ENCODE peak calls at places on chromosomes 16 and 17, in six cellular contexts. X is nephron progenitor cell, O is Panc1, S is GM20000, R is HL-60, V is GM10248. G is an unnamed sample.

GRCh38 chr17:4950075-4950756 is 703 bp upstream of the ENO3 start:
- DNase-seq in S (no peak), R (no peak), O (no peak), X (peak), V (no peak), G (no peak)

GRCh38 chr17:35705230-35705629 is 26.2 kb upstream of the RASL10B start:
- DNase-seq in R (no peak), S (no peak), X (no peak), V (no peak), O (no peak), G (no peak)

GRCh38 chr16:920722-921121 is 50.1 kb downstream of the LMF1 start:
- DNase-seq in R (no peak), X (peak), S (no peak), V (no peak), O (no peak), G (no peak)

GRCh38 chr17:8406174-8406573 is 8.5 kb upstream of the RNF222 start:
- DNase-seq in O (no peak), S (no peak), X (no peak), R (no peak), V (no peak), G (no peak)

GRCh38 chr16:87538594-87538993 is 45.8 kb upstream of the ZCCHC14 start:
- DNase-seq in R (no peak), O (no peak), V (no peak), S (no peak), X (no peak), G (no peak)

GRCh38 chr17:1661045-1661444 is 11.4 kb upstream of the RILP start:
- DNase-seq in S (no peak), X (no peak), O (no peak), R (no peak), V (no peak), G (no peak)

GRCh38 chr16:473046-474043 is 47.9 kb downstream of the RAB11FIP3 start:
- DNase-seq in R (no peak), S (no peak), X (no peak), V (no peak), O (no peak), G (no peak)

GRCh38 chr16:66706506-66706880 is 9.9 kb upstream of the CMTM4 start:
- DNase-seq in S (no peak), R (no peak), O (no peak), V (no peak), X (no peak), G (no peak)

GRCh38 chr17:57767561-57767960 is 22.5 kb upstream of the CCDC182 start:
- DNase-seq in O (no peak), S (no peak), V (no peak), R (no peak), X (no peak), G (no peak)
- TF ChIP-seq CTCF in O (no peak), S (no peak), V (no peak), R (no peak), X (no peak), G (no peak)

GRCh38 chr17:45016823-45017222 is 34.6 kb downstream of the DCAKD start:
- DNase-seq in O (no peak), X (no peak), R (no peak), V (no peak), S (no peak), G (no peak)
- TF ChIP-seq CTCF in O (no peak), X (no peak), R (no peak), V (no peak), S (peak), G (no peak)

GRCh38 chr16:74766729-74767128 is 7.9 kb downstream of the FA2H start:
- DNase-seq in R (no peak), X (no peak), S (no peak), V (no peak), O (no peak), G (no peak)
- TF ChIP-seq CTCF in R (no peak), X (no peak), S (no peak), V (no peak), O (peak), G (no peak)

GRCh38 chr16:17213025-17213424 is 257.7 kb downstream of the XYLT1 start:
- DNase-seq in S (no peak), R (no peak), O (no peak), V (no peak), X (no peak), G (no peak)
- TF ChIP-seq CTCF in S (no peak), R (no peak), O (no peak), V (no peak), X (no peak), G (no peak)

GRCh38 chr17:27549251-27549919 is 81.6 kb upstream of the LGALS9 start:
- DNase-seq in R (no peak), V (no peak), S (no peak), O (no peak), X (no peak), G (no peak)
- TF ChIP-seq CTCF in R (no peak), V (no peak), S (no peak), O (no peak), X (no peak), G (no peak)

GRCh38 chr17:62599964-62600657 is 27.4 kb upstream of the MRC2 start:
- DNase-seq in V (no peak), X (no peak), R (no peak), O (no peak), S (no peak), G (no peak)

GRCh38 chr17:62597920-62598319 is 29.6 kb upstream of the MRC2 start:
- DNase-seq in O (no peak), R (no peak), V (no peak), X (no peak), S (no peak), G (no peak)

GRCh38 chr17:62605588-62605987 is 21.9 kb upstream of the MRC2 start:
- DNase-seq in O (no peak), X (no peak), V (no peak), R (no peak), S (no peak), G (no peak)

GRCh38 chr17:62600805-62601204 is 26.7 kb upstream of the MRC2 start:
- DNase-seq in O (no peak), R (no peak), S (no peak), X (no peak), V (no peak), G (no peak)

DNA sequence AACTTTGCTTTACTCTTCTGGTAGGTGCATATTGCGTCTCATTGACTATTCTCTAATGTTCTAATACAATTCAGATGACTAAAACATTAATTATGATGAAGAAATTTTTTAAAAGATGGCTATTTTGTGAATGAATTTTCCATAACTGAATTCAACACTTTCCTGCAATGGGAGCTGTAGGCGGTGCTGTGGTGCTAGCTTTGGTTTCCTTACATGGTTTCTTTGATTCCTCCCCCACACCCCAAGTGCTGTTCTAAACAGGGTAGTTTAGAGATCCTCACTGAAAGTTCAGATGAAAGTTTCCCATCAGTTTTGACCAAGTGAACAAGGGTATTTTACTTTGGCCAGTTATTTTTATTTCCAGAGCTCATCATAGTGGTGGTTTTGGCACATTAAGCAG is 26.0 kb upstream of the MRC2 start:
- DNase-seq in S (no peak), V (no peak), X (no peak), R (no peak), O (no peak), G (no peak)
- TF ChIP-seq CTCF in S (no peak), V (peak), X (no peak), R (no peak), O (no peak), G (no peak)

DNA sequence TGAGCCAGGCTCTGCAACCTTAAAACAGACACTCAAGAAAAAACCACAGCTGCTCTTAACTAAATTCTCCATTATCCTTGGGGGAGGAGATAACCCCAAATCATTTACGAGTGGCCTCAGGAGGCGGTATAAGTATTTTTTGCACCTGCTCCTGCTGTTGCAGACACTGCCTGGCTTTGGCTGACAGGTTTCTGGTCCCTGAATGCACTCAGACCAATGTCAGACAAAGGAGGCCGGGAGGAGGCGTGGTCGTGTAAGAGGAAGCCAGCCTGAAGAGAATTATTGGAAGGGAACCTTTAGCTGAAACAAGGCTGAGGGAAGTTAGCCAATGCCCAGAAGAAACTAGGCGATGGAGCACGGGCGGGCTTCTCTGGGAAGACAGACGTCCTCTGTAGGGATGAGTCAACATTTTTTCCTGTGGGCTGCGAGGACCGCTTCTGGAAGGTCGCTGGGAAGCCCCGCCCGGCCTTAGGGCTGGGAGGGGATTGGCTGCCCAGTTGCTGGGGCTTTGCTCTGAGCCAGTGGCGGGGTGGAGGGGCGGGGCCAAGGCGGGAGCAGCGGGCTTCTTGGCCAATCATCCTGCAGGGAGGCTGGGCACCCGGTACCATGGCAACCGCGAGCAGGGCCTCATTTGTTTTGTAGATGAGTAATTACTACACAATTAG is 82.3 kb downstream of the CCDC182 start:
- DNase-seq in X (peak), V (no peak), R (peak), S (no peak), O (no peak), G (no peak)
- TF ChIP-seq CTCF in X (no peak), V (no peak), R (no peak), S (no peak), O (no peak), G (no peak)